ENCODE peak calls at places on chromosomes 7 and 10, in seven cellular contexts. Y is mesenchymal stem cell, B is neuronal stem cell, I is IMR-90, V is trophoblast cell, D is H9, H is H1. Q is an unnamed sample.

GRCh38 chr10:78377362-78377761 is 343.7 kb downstream of the RPS24 start:
- DNase-seq in Y (peak), B (no peak), I (no peak), V (no peak), D (no peak), H (no peak), Q (peak)

GRCh38 chr7:44698046-44698580 is 50.5 kb upstream of the ZMIZ2 start:
- DNase-seq in Y (no peak), B (no peak), I (no peak), V (no peak), D (no peak), H (no peak), Q (no peak)

GRCh38 chr7:115271332-115272235 is 349.7 kb downstream of the MDFIC start:
- DNase-seq in Y (peak), B (no peak), I (peak), V (no peak), D (no peak), H (no peak), Q (no peak)

GRCh38 chr7:44561962-44562621 is 11.6 kb downstream of the DDX56 start:
- DNase-seq in Y (peak), B (no peak), I (peak), V (peak), D (no peak), H (no peak), Q (peak)

GRCh38 chr10:16847644-16848043 is 30.4 kb upstream of the RSU1 start:
- DNase-seq in Y (no peak), B (no peak), I (peak), V (no peak), D (no peak), H (no peak), Q (no peak)

GRCh38 chr10:108413954-108414353 is 1249.4 kb upstream of the SORCS1 start:
- DNase-seq in Y (no peak), B (no peak), I (no peak), V (no peak), D (no peak), H (no peak), Q (no peak)

GRCh38 chr7:4136036-4136435 is 546.1 kb upstream of the FOXK1 start:
- DNase-seq in Y (no peak), B (no peak), I (no peak), V (no peak), D (peak), H (no peak), Q (peak)

GRCh38 chr10:111131168-111131799 is 54.5 kb downstream of the ADRA2A start:
- DNase-seq in Y (no peak), B (no peak), I (no peak), V (no peak), D (no peak), H (no peak), Q (peak)

GRCh38 chr10:79274279-79275104 is 72.8 kb upstream of the PPIF start:
- DNase-seq in Y (peak), B (no peak), I (no peak), V (peak), D (no peak), H (no peak), Q (no peak)

GRCh38 chr10:30425336-30426075 is 8.5 kb upstream of the MAP3K8 start:
- DNase-seq in Y (no peak), B (no peak), I (no peak), V (no peak), D (no peak), H (no peak), Q (no peak)

GRCh38 chr7:47758546-47758945 is 176.6 kb upstream of the TNS3 start:
- DNase-seq in Y (peak), B (no peak), I (peak), V (no peak), D (no peak), H (no peak), Q (no peak)

GRCh38 chr7:111728635-111728995 is 166.3 kb upstream of the IMMP2L start:
- DNase-seq in Y (no peak), B (no peak), I (no peak), V (no peak), D (no peak), H (no peak), Q (no peak)

GRCh38 chr7:151139071-151139521 is 28.4 kb downstream of the GBX1 start:
- DNase-seq in Y (no peak), B (no peak), I (no peak), V (no peak), D (no peak), H (no peak), Q (peak)

GRCh38 chr10:73134727-73135126 is 24.5 kb downstream of the NUDT13 start:
- DNase-seq in Y (no peak), B (no peak), I (no peak), V (no peak), D (no peak), H (no peak), Q (no peak)

GRCh38 chr7:2680792-2681490 is 7.1 kb upstream of the AMZ1 start:
- DNase-seq in Y (peak), B (peak), I (peak), V (peak), D (peak), H (peak), Q (peak)

GRCh38 chr7:101125989-101126650 is 784 bp upstream of the SERPINE1 start:
- DNase-seq in Y (no peak), B (no peak), I (peak), V (peak), D (no peak), H (no peak), Q (no peak)

GRCh38 chr7:244981-245380 is 45.0 kb upstream of the FOXL3 start:
- DNase-seq in Y (no peak), B (no peak), I (no peak), V (no peak), D (no peak), H (no peak), Q (no peak)

GRCh38 chr10:127832456-127832855 is 60.3 kb downstream of the CLRN3 start:
- DNase-seq in Y (no peak), B (no peak), I (no peak), V (no peak), D (no peak), H (no peak), Q (no peak)

GRCh38 chr10:60742512-60742911 is 35.8 kb upstream of the CDK1 start:
- DNase-seq in Y (no peak), B (no peak), I (no peak), V (no peak), D (no peak), H (no peak), Q (peak)

GRCh38 chr7:26620352-26620751 is 244.0 kb downstream of the SKAP2 start:
- DNase-seq in Y (peak), B (no peak), I (no peak), V (peak), D (peak), H (peak), Q (peak)

GRCh38 chr10:5291501-5292195 is 73.1 kb upstream of the UCN3 start:
- DNase-seq in Y (peak), B (no peak), I (peak), V (peak), D (no peak), H (no peak), Q (peak)

GRCh38 chr10:55704950-55705349 is 656.1 kb downstream of the ZWINT start:
- DNase-seq in Y (no peak), B (no peak), I (no peak), V (no peak), D (no peak), H (no peak), Q (no peak)

GRCh38 chr7:5681423-5681822 is 100.0 kb downstream of the RNF216 start:
- DNase-seq in Y (peak), B (no peak), I (no peak), V (no peak), D (no peak), H (no peak), Q (no peak)

GRCh38 chr7:7791523-7791922 is 73.1 kb upstream of the RPA3 start:
- DNase-seq in Y (no peak), B (no peak), I (no peak), V (no peak), D (no peak), H (no peak), Q (no peak)

GRCh38 chr7:29345590-29345989 is 151.0 kb downstream of the CHN2 start:
- DNase-seq in Y (peak), B (peak), I (no peak), V (peak), D (peak), H (peak), Q (peak)

GRCh38 chr7:51304729-51305128 is 11.9 kb downstream of the COBL start:
- DNase-seq in Y (no peak), B (no peak), I (no peak), V (no peak), D (no peak), H (no peak), Q (peak)

GRCh38 chr10:99742701-99743100 is 10.7 kb downstream of the CUTC start:
- DNase-seq in Y (peak), B (no peak), I (peak), V (no peak), D (no peak), H (no peak), Q (no peak)

GRCh38 chr7:95676691-95677090 is 80.4 kb upstream of the PDK4 start:
- DNase-seq in Y (no peak), B (no peak), I (no peak), V (no peak), D (no peak), H (no peak), Q (no peak)

GRCh38 chr7:127264219-127264618 is 11.5 kb upstream of the GRM8 start:
- DNase-seq in Y (no peak), B (no peak), I (no peak), V (no peak), D (no peak), H (no peak), Q (no peak)

GRCh38 chr10:97229322-97229721 is 43.6 kb upstream of the SLIT1 start:
- DNase-seq in Y (peak), B (no peak), I (peak), V (no peak), D (no peak), H (no peak), Q (no peak)

GRCh38 chr10:59465089-59465488 is 102.7 kb upstream of the FAM13C start:
- DNase-seq in Y (peak), B (no peak), I (peak), V (no peak), D (no peak), H (no peak), Q (peak)

GRCh38 chr10:33570495-33570894 is 236.0 kb upstream of the NRP1 start:
- DNase-seq in Y (no peak), B (no peak), I (no peak), V (no peak), D (no peak), H (no peak), Q (no peak)

GRCh38 chr7:43847496-43847895 is 21.8 kb downstream of the MRPS24 start:
- DNase-seq in Y (no peak), B (no peak), I (peak), V (no peak), D (no peak), H (no peak), Q (no peak)

GRCh38 chr10:116752969-116753665 is 10.8 kb upstream of the HSPA12A start:
- DNase-seq in Y (no peak), B (no peak), I (no peak), V (no peak), D (no peak), H (no peak), Q (no peak)

GRCh38 chr10:116756277-116756676 is 13.9 kb upstream of the HSPA12A start:
- DNase-seq in Y (no peak), B (no peak), I (peak), V (no peak), D (no peak), H (no peak), Q (no peak)

GRCh38 chr10:116757246-116757645 is 14.9 kb upstream of the HSPA12A start:
- DNase-seq in Y (no peak), B (no peak), I (no peak), V (no peak), D (no peak), H (no peak), Q (no peak)

GRCh38 chr10:116752563-116752962 is 10.2 kb upstream of the HSPA12A start:
- DNase-seq in Y (no peak), B (no peak), I (peak), V (no peak), D (no peak), H (no peak), Q (no peak)

GRCh38 chr10:116753759-116754158 is 11.4 kb upstream of the HSPA12A start:
- DNase-seq in Y (no peak), B (no peak), I (peak), V (no peak), D (no peak), H (no peak), Q (no peak)
- H2AK5ac ChIP-seq in Y (no peak), B (no peak), I (no peak), V (no peak), D (no peak), H (no peak), Q (no peak)

DNA sequence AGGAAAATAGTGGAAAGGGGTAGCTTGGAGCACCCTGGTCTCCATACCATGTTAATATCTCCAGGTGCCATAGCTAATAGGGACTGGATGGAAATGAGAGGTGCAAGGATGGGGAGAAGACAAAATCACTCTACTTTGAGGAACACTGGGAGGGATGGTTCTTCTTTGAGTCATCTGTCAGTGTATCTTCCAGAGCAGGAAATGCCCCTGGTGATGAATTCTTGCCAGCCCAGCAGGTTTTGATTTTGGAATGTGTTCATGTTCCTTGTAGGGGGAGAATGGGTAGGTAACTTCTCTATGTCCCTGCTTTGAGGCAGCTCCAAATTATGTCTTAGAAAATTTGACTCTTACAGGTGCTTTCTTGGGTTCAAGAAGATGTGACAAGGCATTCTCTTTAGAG is 177.0 kb upstream of the GLI3 start:
- DNase-seq in Y (no peak), B (no peak), I (no peak), V (no peak), D (no peak), H (no peak), Q (no peak)
- H2BK5ac ChIP-seq in Y (no peak), B (no peak), I (no peak), V (no peak), D (no peak), H (no peak), Q (no peak)

DNA sequence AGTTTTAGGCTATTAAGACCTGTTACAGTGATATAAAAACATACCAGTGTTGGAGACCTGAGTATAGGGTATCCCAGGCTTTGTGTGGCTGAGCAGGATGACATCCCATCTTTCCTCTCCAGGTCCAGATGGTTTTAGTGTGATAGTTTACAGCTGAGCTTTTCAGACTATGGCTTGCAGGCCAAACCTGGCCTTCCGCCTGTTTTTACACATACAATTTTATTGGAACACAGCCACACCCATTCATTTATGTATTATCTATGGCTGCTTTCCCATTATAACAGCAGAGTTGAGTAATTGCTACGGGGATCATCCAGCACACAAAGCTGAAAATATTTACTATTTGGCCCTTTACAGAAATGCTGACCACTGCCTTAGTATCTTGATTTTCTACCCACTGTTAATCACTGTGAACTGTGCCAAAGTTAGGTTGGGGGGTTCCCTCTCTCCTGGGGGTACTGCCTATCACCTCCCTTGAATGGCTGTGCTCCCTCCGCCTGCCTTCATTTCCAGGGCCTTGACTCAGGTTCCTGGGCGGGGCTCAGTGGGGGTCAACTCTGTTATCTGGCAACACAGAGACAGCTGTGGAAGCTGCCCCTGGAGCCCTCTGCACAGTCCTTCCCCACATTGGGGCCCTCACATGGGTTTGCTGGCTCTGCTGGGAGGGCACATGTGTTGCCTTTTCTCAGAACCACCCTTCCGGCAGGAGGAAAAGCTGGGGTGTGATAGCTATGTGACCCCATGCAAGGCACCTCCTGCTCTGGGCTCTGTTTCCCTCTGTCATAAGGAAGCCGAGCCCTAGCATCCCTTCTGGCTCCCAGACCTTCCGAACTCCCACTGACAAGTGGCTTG is 40.3 kb upstream of the SH2D4B start:
- DNase-seq in Y (no peak), B (no peak), I (peak), V (no peak), D (no peak), H (no peak), Q (no peak)
- H2AK5ac ChIP-seq in Y (peak), B (no peak), I (peak), V (no peak), D (no peak), H (no peak), Q (no peak)

GRCh38 chr10:89537361-89537760 is 2.0 kb upstream of the SLC16A12 start:
- DNase-seq in Y (no peak), B (no peak), I (no peak), V (no peak), D (no peak), H (no peak), Q (no peak)

GRCh38 chr10:89532476-89532875 is 2.9 kb downstream of the SLC16A12 start:
- DNase-seq in Y (no peak), B (no peak), I (no peak), V (no peak), D (no peak), H (no peak), Q (no peak)

GRCh38 chr10:89534826-89535166 is 598 bp downstream of the SLC16A12 start:
- DNase-seq in Y (no peak), B (no peak), I (no peak), V (no peak), D (no peak), H (no peak), Q (no peak)

GRCh38 chr10:89536013-89536354 is 590 bp upstream of the SLC16A12 start:
- DNase-seq in Y (no peak), B (no peak), I (no peak), V (no peak), D (no peak), H (no peak), Q (no peak)

GRCh38 chr10:89535185-89536012 is at the start of gene SLC16A12:
- DNase-seq in Y (peak), B (peak), I (no peak), V (no peak), D (peak), H (peak), Q (peak)
- H2BK5ac ChIP-seq in Y (no peak), B (no peak), I (no peak), V (no peak), D (no peak), H (no peak), Q (no peak)

DNA sequence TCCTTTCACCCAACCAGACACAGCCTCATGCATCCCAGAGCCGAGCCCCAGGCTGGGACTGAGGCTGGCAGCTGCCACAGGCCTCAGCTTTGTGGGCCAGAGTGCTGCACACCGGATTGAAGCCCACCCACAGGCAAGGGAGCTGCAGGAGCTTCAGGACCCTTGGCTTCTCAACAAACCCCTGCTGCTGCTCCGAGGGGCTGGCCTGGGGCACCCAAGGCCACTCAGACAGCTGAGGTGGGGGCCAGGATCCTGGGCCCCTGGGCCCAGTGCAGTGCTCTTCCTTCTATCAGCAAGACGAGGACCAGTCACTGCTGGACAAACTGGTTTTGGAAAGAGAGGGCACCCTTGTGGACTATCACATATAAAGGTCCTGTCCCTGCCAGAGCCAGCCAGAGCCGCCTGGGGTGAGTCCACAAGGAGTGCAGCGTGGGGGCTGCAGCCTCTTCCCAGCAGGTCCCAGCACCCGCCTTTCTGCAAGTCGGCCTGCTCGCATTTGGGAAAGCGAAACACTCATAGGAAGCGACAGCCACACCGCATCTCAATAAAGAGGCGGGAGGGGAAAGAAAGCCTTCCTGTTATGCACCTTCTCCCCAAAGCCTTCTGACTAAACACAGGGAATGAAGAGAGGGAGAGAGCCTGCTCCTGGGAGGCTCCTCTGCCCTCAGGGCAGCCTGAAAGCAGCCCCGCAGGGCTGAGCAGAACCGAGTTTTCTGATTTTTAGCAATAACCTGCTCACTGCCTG is 9.5 kb upstream of the TCERG1L start:
- DNase-seq in Y (no peak), B (no peak), I (no peak), V (no peak), D (no peak), H (no peak), Q (peak)
- H2AK5ac ChIP-seq in Y (no peak), B (no peak), I (no peak), V (no peak), D (no peak), H (no peak), Q (no peak)

Q was measured in mesendoderm.